ENCODE peak calls at places on chromosomes 12 and 14, in five cellular contexts. One of them, this sample, is unnamed. For H3K36me3, the result is how much of the 10 kb centered on the place peaks cover.

GRCh38 chr12:47884501-47884900 is 20.3 kb downstream of the VDR start:
- DNase-seq in BJ: no peak
- DNase-seq in mesendoderm: no peak
- DNase-seq in colonic mucosa: no peak
- DNase-seq in ascending aorta: no peak
- DNase-seq in this sample: no peak

GRCh38 chr12:64560395-64561301 is 49.6 kb upstream of the RASSF3 start:
- DNase-seq in colonic mucosa: no peak
- DNase-seq in ascending aorta: no peak
- DNase-seq in BJ: peak
- DNase-seq in mesendoderm: no peak
- DNase-seq in this sample: no peak

GRCh38 chr12:39105111-39105510 is 199.7 kb upstream of the CPNE8 start:
- DNase-seq in colonic mucosa: no peak
- DNase-seq in BJ: no peak
- DNase-seq in ascending aorta: no peak
- DNase-seq in mesendoderm: no peak
- DNase-seq in this sample: no peak

GRCh38 chr14:37457334-37457733 is 137.7 kb downstream of the FOXA1 start:
- DNase-seq in BJ: no peak
- DNase-seq in mesendoderm: no peak
- DNase-seq in colonic mucosa: no peak
- DNase-seq in ascending aorta: no peak
- DNase-seq in this sample: no peak

GRCh38 chr12:124457287-124458219 is 109.9 kb downstream of the NCOR2 start:
- DNase-seq in mesendoderm: no peak
- DNase-seq in ascending aorta: peak
- DNase-seq in BJ: peak
- DNase-seq in colonic mucosa: peak
- DNase-seq in this sample: peak

GRCh38 chr12:27652174-27652763 is 44.0 kb upstream of the REP15 start:
- DNase-seq in ascending aorta: no peak
- DNase-seq in mesendoderm: peak
- DNase-seq in colonic mucosa: peak
- DNase-seq in BJ: peak
- DNase-seq in this sample: no peak

GRCh38 chr14:77882098-77882497 is 82.2 kb downstream of the ADCK1 start:
- DNase-seq in mesendoderm: no peak
- DNase-seq in colonic mucosa: no peak
- DNase-seq in BJ: no peak
- DNase-seq in ascending aorta: no peak
- DNase-seq in this sample: peak

GRCh38 chr12:130706311-130706710 is 9.8 kb downstream of the RIMBP2 start:
- DNase-seq in colonic mucosa: no peak
- DNase-seq in BJ: no peak
- DNase-seq in ascending aorta: no peak
- DNase-seq in mesendoderm: no peak
- DNase-seq in this sample: no peak

GRCh38 chr14:34227834-34228662 is 234.0 kb downstream of the SPTSSA start:
- DNase-seq in colonic mucosa: peak
- DNase-seq in mesendoderm: peak
- DNase-seq in BJ: no peak
- DNase-seq in ascending aorta: no peak
- DNase-seq in this sample: peak

GRCh38 chr12:39341179-39341578 is 101.7 kb downstream of the KIF21A start:
- DNase-seq in colonic mucosa: no peak
- DNase-seq in BJ: no peak
- DNase-seq in ascending aorta: no peak
- DNase-seq in mesendoderm: no peak
- DNase-seq in this sample: no peak

GRCh38 chr14:28746247-28746646 is 20.3 kb upstream of the FOXG1 start:
- DNase-seq in BJ: no peak
- DNase-seq in ascending aorta: no peak
- DNase-seq in colonic mucosa: no peak
- DNase-seq in mesendoderm: no peak
- DNase-seq in this sample: no peak

GRCh38 chr14:28755930-28756895 is 10.4 kb upstream of the FOXG1 start:
- DNase-seq in colonic mucosa: no peak
- DNase-seq in ascending aorta: no peak
- DNase-seq in BJ: no peak
- DNase-seq in mesendoderm: no peak
- DNase-seq in this sample: no peak

GRCh38 chr14:28755198-28755794 is 11.3 kb upstream of the FOXG1 start:
- DNase-seq in colonic mucosa: no peak
- DNase-seq in ascending aorta: no peak
- DNase-seq in mesendoderm: no peak
- DNase-seq in BJ: no peak
- DNase-seq in this sample: no peak

GRCh38 chr14:28754209-28754985 is 12.2 kb upstream of the FOXG1 start:
- DNase-seq in BJ: no peak
- DNase-seq in mesendoderm: peak
- DNase-seq in ascending aorta: no peak
- DNase-seq in colonic mucosa: peak
- DNase-seq in this sample: no peak

DNA sequence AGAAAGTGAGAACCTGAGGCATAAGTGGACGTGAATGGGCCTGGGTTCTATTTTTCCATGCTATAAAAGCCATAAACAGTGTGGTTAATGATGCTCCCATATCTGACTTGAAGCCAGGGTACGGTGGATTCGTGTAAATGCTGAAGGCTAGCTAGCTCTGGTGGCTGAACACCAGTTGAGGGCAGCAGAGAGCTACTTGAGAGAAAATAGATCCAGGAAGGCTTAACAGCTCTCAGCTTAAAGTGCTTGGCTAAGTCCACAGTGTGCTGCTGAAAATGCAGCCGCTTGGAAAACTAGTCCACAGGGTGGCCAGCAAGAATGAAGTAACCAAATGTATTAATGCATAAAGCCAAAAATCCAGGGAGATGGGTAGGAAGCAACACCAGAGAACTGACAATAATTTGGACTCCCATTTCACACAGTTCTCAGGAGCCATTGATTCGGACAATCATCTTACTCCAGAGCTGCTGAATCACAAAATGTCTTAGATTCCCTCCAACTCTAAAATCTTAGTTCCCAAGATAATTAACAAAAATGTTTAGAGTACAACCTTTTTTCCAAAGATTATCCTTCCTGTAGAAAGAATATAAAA is 15.0 kb upstream of the FOXG1 start:
- DNase-seq in colonic mucosa: peak
- DNase-seq in mesendoderm: peak
- DNase-seq in BJ: peak
- DNase-seq in ascending aorta: no peak
- DNase-seq in this sample: no peak
- H3K4me3 ChIP-seq in colonic mucosa: no peak
- H3K4me3 ChIP-seq in mesendoderm: no peak
- H3K4me3 ChIP-seq in BJ: no peak
- H3K4me3 ChIP-seq in ascending aorta: no peak
- H3K4me3 ChIP-seq in this sample: no peak

GRCh38 chr14:101980251-101980650 is 15.9 kb downstream of the DYNC1H1 start:
- DNase-seq in BJ: no peak
- DNase-seq in ascending aorta: no peak
- DNase-seq in mesendoderm: no peak
- DNase-seq in colonic mucosa: no peak
- DNase-seq in this sample: no peak
- H3K36me3 ChIP-seq in BJ: under half
- H3K36me3 ChIP-seq in ascending aorta: half or more
- H3K36me3 ChIP-seq in mesendoderm: under half
- H3K36me3 ChIP-seq in colonic mucosa: under half
- H3K36me3 ChIP-seq in this sample: under half

DNA sequence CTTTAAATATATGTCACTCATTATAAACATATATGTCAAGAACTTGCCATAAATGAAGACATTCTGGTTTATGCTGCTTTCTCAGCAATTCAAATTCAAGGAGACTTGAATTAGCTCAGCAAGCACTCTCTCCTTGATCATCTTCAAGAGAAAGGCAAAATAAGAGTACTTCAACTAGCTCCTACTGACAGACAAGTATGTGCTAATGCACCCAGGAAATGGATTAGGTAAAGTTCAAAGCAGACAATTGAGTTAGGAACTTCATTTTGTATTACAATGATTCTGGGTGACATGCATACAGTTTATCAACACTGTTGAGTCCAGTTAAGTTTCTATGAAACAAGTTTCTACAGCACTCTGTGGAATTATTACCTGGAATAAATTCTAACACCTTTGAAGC is 455.9 kb upstream of the USP15 start:
- DNase-seq in BJ: no peak
- DNase-seq in colonic mucosa: no peak
- DNase-seq in mesendoderm: peak
- DNase-seq in ascending aorta: no peak
- DNase-seq in this sample: no peak
- H3K4me3 ChIP-seq in BJ: no peak
- H3K4me3 ChIP-seq in colonic mucosa: no peak
- H3K4me3 ChIP-seq in mesendoderm: no peak
- H3K4me3 ChIP-seq in ascending aorta: no peak
- H3K4me3 ChIP-seq in this sample: no peak

GRCh38 chr12:132110677-132111076 is 33.4 kb downstream of the DDX51 start:
- DNase-seq in ascending aorta: no peak
- DNase-seq in colonic mucosa: no peak
- DNase-seq in mesendoderm: no peak
- DNase-seq in BJ: no peak
- DNase-seq in this sample: no peak
- H3K36me3 ChIP-seq in ascending aorta: half or more
- H3K36me3 ChIP-seq in colonic mucosa: under half
- H3K36me3 ChIP-seq in mesendoderm: under half
- H3K36me3 ChIP-seq in BJ: under half
- H3K36me3 ChIP-seq in this sample: under half

DNA sequence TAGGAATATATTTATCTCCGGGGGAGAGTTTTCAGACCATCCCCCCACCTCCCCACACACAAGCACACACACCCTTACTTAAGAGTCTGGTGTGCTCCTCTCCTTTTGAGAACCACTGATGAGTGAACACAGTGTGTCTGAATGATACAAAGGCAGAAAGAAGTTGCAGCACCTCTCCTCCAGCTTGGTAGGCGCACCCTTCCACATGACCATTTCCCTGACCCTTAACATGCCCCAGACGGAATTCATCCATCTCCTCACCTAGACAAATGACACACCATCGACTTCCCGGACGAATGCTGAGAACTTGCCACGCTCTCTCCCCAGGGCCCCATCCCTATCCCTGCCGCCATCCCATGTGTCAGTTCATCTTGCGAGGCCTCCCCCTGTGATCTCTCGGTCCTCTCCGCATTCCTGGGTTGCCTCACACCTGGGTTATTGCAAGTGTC is 3.9 kb downstream of the TNFRSF1A start:
- DNase-seq in colonic mucosa: no peak
- DNase-seq in mesendoderm: peak
- DNase-seq in ascending aorta: no peak
- DNase-seq in BJ: no peak
- DNase-seq in this sample: no peak
- H3K4me3 ChIP-seq in colonic mucosa: peak
- H3K4me3 ChIP-seq in mesendoderm: no peak
- H3K4me3 ChIP-seq in ascending aorta: peak
- H3K4me3 ChIP-seq in BJ: peak
- H3K4me3 ChIP-seq in this sample: peak

GRCh38 chr14:30651934-30652333 is 29.8 kb downstream of the SCFD1 start:
- DNase-seq in BJ: no peak
- DNase-seq in ascending aorta: no peak
- DNase-seq in mesendoderm: no peak
- DNase-seq in colonic mucosa: no peak
- DNase-seq in this sample: no peak
- H3K36me3 ChIP-seq in BJ: under half
- H3K36me3 ChIP-seq in ascending aorta: half or more
- H3K36me3 ChIP-seq in mesendoderm: under half
- H3K36me3 ChIP-seq in colonic mucosa: under half
- H3K36me3 ChIP-seq in this sample: half or more